ENCODE peak calls at places on chromosomes 4 and X, in five cellular contexts. H is breast epithelium, G is hepatocyte, I is osteoblast, W is body of pancreas. Z is an unnamed sample. For H3K27me3, the result is how much of the 10 kb centered on the place peaks cover.

GRCh38 chr4:12889054-12889453 is 595.1 kb downstream of the RAB28 start:
- DNase-seq in H (no peak), G (peak), I (no peak), W (no peak), Z (no peak)

GRCh38 chr4:118753096-118753495 is 67.9 kb downstream of the METTL14 start:
- DNase-seq in H (no peak), G (no peak), I (no peak), W (no peak), Z (no peak)

GRCh38 chr4:86816463-86817107 is 32.6 kb downstream of the SLC10A6 start:
- DNase-seq in H (no peak), G (peak), I (no peak), W (no peak), Z (no peak)

GRCh38 chrX:16320765-16321355 is 153.6 kb downstream of the MAGEB17 start:
- DNase-seq in H (no peak), G (no peak), I (peak), W (no peak), Z (no peak)

GRCh38 chrX:27598312-27598711 is 8.2 kb downstream of the DCAF8L2 start:
- DNase-seq in H (no peak), G (peak), I (no peak), W (no peak), Z (no peak)

GRCh38 chr4:182825003-182825402 is 92.2 kb downstream of the DCTD start:
- DNase-seq in H (no peak), G (no peak), I (peak), W (no peak), Z (no peak)

GRCh38 chr4:107740950-107741701 is 21.1 kb upstream of the PAPSS1 start:
- DNase-seq in H (peak), G (peak), I (peak), W (peak), Z (no peak)

GRCh38 chr4:61517144-61517543 is 317.0 kb downstream of the ADGRL3 start:
- DNase-seq in H (no peak), G (peak), I (no peak), W (no peak), Z (no peak)

GRCh38 chr4:2660596-2661211 is 95.4 kb downstream of the TNIP2 start:
- DNase-seq in H (no peak), G (peak), I (no peak), W (no peak), Z (no peak)

GRCh38 chr4:128979934-128980333 is 113.4 kb downstream of the SCLT1 start:
- DNase-seq in H (no peak), G (peak), I (peak), W (no peak), Z (no peak)

GRCh38 chr4:112832493-112832892 is 195.6 kb downstream of the LARP7 start:
- DNase-seq in H (no peak), G (no peak), I (no peak), W (no peak), Z (no peak)

GRCh38 chrX:110415440-110416167 is 57.0 kb downstream of the RTL9 start:
- DNase-seq in H (no peak), G (no peak), I (no peak), W (no peak), Z (no peak)

GRCh38 chrX:110418220-110418856 is 59.7 kb downstream of the RTL9 start:
- DNase-seq in H (no peak), G (peak), I (no peak), W (peak), Z (no peak)

GRCh38 chrX:110418857-110419249 is 60.2 kb downstream of the RTL9 start:
- DNase-seq in H (no peak), G (peak), I (no peak), W (no peak), Z (no peak)

GRCh38 chrX:110414679-110415439 is 56.2 kb downstream of the RTL9 start:
- DNase-seq in H (no peak), G (no peak), I (no peak), W (no peak), Z (no peak)

GRCh38 chrX:110417128-110417527 is 58.5 kb downstream of the RTL9 start:
- DNase-seq in H (no peak), G (no peak), I (no peak), W (no peak), Z (no peak)
- TF ChIP-seq CTCF in H (no peak), G (no peak), I (no peak), W (no peak), Z (no peak)

DNA sequence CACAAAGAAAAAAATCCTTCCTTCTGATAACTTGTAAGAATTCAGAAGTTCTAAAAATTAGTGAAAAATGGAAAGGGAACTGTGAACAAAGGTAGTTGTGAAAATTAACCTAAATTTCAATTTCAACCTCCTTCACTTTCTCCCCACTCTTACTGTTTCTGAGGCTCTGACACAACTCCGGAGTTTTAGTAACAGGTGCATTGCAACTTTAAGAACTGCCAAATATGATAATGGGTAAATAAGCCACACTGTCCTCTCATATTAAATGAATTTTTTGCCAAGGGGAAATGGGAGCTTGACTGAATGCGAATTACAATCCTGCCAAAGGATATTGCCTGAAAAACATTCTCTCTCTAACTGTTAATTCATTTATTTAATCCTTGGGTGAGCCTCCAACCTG is 1.2 kb downstream of the EGF start:
- DNase-seq in H (no peak), G (no peak), I (no peak), W (no peak), Z (no peak)
- H3K27ac ChIP-seq in H (peak), G (peak), I (no peak), W (peak), Z (no peak)

DNA sequence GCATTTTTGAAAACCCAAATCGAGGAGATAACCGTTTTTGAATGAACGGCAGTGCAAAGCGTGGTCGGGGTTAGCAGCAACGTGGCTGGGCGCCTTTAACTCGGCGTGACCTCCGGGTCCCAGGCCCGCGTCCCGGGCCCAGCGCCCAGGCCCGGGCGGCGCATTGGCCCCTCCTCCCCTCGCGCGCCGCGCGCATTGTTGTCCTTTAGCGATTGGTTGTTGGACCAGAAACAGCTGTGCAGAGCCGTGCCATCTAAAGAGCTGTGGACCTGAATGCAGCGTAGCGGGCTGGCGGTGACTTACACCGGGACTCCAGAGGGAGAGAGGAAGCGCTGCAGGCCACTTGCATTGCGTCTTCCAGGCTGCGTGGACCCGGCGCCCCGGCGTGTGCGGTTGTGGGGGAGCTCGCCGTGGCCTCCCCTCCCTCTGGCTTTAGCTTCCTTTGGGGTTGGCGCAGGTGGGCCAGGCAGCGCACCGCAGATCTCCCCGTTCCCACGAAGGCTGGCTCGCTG is at the start of gene STOX2:
- DNase-seq in H (peak), G (peak), I (peak), W (peak), Z (no peak)
- H3K27me3 ChIP-seq in H (under half), G (under half), I (under half), W (under half), Z (under half)

DNA sequence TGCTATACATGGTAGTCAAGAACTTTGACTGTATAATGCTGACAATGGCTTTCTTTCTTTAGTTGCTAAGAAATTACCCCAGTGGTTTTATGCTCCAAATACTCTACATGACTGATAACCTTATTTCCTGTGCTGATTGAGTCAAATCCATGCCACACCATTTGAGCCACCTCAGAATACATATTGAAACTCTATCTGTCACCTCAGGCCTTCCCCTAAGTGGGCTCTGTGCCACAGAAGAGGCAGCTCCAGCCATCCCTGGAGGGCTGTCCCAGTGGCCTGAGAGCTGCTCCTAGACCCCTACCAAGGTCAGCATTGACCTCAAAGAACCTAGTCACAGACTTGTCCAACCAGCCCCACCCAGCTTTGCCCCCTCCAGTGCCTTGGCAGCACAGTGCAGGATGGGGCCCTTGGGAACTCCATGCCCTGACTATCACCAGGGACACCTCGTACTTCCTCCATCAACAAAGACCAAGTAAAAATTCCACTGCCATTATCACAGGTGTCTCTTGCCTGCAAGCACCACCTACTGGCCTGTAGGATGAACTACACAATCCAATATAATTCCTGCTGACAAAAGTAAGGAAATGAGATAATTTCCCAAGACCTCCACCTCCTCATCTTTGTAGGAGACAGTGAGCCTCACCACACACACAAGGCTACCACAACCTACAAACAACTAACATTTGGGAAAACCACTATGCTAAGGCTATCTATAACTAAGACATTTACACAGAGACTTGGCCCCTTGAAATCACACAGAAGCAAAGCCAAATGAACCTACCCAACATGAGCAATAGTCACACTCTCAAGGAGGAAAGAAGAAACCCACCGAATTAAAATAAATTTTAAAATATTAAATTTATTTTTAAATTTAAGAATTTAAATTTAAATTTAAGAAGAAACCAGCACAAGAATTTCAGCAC is 239.9 kb downstream of the NKX6-1 start:
- DNase-seq in H (no peak), G (peak), I (no peak), W (no peak), Z (no peak)
- TF ChIP-seq CTCF in H (peak), G (peak), I (peak), W (peak), Z (no peak)

GRCh38 chr4:101954351-101954750 is 163.8 kb downstream of the BANK1 start:
- DNase-seq in H (no peak), G (no peak), I (no peak), W (no peak), Z (no peak)
- H3K27ac ChIP-seq in H (no peak), G (peak), I (no peak), W (no peak), Z (no peak)